ENCODE peak calls at places on chromosomes 13 and 19, in ten cellular contexts. One of them, this sample, is unnamed. For H3K9me3, the result is how much of the 10 kb centered on the place peaks cover.

GRCh38 chr13:25085125-25085742 is 10.7 kb upstream of the PABPC3 start:
- DNase-seq in GM12878: no peak
- DNase-seq in ovary: no peak
- DNase-seq in A549: peak
- DNase-seq in H1: no peak
- DNase-seq in upper lobe of left lung: no peak
- DNase-seq in stomach: peak
- DNase-seq in sigmoid colon: no peak
- DNase-seq in tibial nerve: no peak
- DNase-seq in K562: no peak
- DNase-seq in this sample: no peak

GRCh38 chr13:107025991-107026390 is 458.1 kb upstream of the ARGLU1 start:
- DNase-seq in A549: no peak
- DNase-seq in GM12878: no peak
- DNase-seq in H1: no peak
- DNase-seq in K562: no peak
- DNase-seq in sigmoid colon: no peak
- DNase-seq in upper lobe of left lung: peak
- DNase-seq in stomach: no peak
- DNase-seq in tibial nerve: no peak
- DNase-seq in ovary: no peak
- DNase-seq in this sample: no peak

GRCh38 chr19:11130824-11131455 is 24.6 kb downstream of the SPC24 start:
- DNase-seq in H1: no peak
- DNase-seq in upper lobe of left lung: peak
- DNase-seq in A549: peak
- DNase-seq in GM12878: no peak
- DNase-seq in tibial nerve: peak
- DNase-seq in ovary: peak
- DNase-seq in sigmoid colon: peak
- DNase-seq in stomach: peak
- DNase-seq in K562: peak
- DNase-seq in this sample: peak

GRCh38 chr13:96984061-96984508 is 10.2 kb downstream of the OXGR1 start:
- DNase-seq in stomach: peak
- DNase-seq in ovary: no peak
- DNase-seq in tibial nerve: no peak
- DNase-seq in upper lobe of left lung: peak
- DNase-seq in H1: no peak
- DNase-seq in GM12878: peak
- DNase-seq in K562: no peak
- DNase-seq in sigmoid colon: no peak
- DNase-seq in A549: no peak
- DNase-seq in this sample: no peak

GRCh38 chr13:51034906-51035305 is 76.2 kb downstream of the C13orf42 start:
- DNase-seq in K562: no peak
- DNase-seq in A549: no peak
- DNase-seq in GM12878: no peak
- DNase-seq in upper lobe of left lung: no peak
- DNase-seq in sigmoid colon: no peak
- DNase-seq in stomach: no peak
- DNase-seq in ovary: no peak
- DNase-seq in H1: no peak
- DNase-seq in tibial nerve: no peak
- DNase-seq in this sample: no peak

GRCh38 chr19:46896076-46896794 is 35.4 kb downstream of the ARHGAP35 start:
- DNase-seq in GM12878: no peak
- DNase-seq in ovary: no peak
- DNase-seq in tibial nerve: no peak
- DNase-seq in K562: no peak
- DNase-seq in sigmoid colon: no peak
- DNase-seq in A549: no peak
- DNase-seq in stomach: no peak
- DNase-seq in H1: no peak
- DNase-seq in upper lobe of left lung: peak
- DNase-seq in this sample: peak

GRCh38 chr19:12875086-12875485 is 6.2 kb downstream of the DNASE2 start:
- DNase-seq in A549: no peak
- DNase-seq in stomach: no peak
- DNase-seq in sigmoid colon: no peak
- DNase-seq in GM12878: no peak
- DNase-seq in upper lobe of left lung: no peak
- DNase-seq in K562: no peak
- DNase-seq in tibial nerve: no peak
- DNase-seq in H1: no peak
- DNase-seq in ovary: no peak
- DNase-seq in this sample: no peak

GRCh38 chr19:15300533-15301194 is 31.7 kb downstream of the BRD4 start:
- DNase-seq in upper lobe of left lung: no peak
- DNase-seq in sigmoid colon: no peak
- DNase-seq in A549: no peak
- DNase-seq in H1: no peak
- DNase-seq in GM12878: no peak
- DNase-seq in K562: no peak
- DNase-seq in tibial nerve: no peak
- DNase-seq in ovary: no peak
- DNase-seq in stomach: no peak
- DNase-seq in this sample: no peak

GRCh38 chr19:46068345-46069258 is 27.8 kb upstream of the IGFL4 start:
- DNase-seq in ovary: no peak
- DNase-seq in K562: no peak
- DNase-seq in sigmoid colon: no peak
- DNase-seq in A549: peak
- DNase-seq in stomach: no peak
- DNase-seq in H1: no peak
- DNase-seq in GM12878: no peak
- DNase-seq in upper lobe of left lung: no peak
- DNase-seq in tibial nerve: no peak
- DNase-seq in this sample: no peak

GRCh38 chr13:113608246-113608635 is 23.7 kb downstream of the TFDP1 start:
- DNase-seq in sigmoid colon: no peak
- DNase-seq in upper lobe of left lung: no peak
- DNase-seq in GM12878: no peak
- DNase-seq in A549: no peak
- DNase-seq in H1: no peak
- DNase-seq in stomach: no peak
- DNase-seq in K562: no peak
- DNase-seq in ovary: no peak
- DNase-seq in tibial nerve: no peak
- DNase-seq in this sample: no peak

GRCh38 chr13:63517376-63517775 is 2101.7 kb upstream of the PCDH20 start:
- DNase-seq in stomach: no peak
- DNase-seq in H1: no peak
- DNase-seq in K562: no peak
- DNase-seq in sigmoid colon: no peak
- DNase-seq in upper lobe of left lung: no peak
- DNase-seq in ovary: no peak
- DNase-seq in GM12878: no peak
- DNase-seq in A549: no peak
- DNase-seq in tibial nerve: no peak
- DNase-seq in this sample: no peak

GRCh38 chr13:24617394-24618218 is 62.6 kb upstream of the ATP12A start:
- DNase-seq in A549: no peak
- DNase-seq in K562: no peak
- DNase-seq in upper lobe of left lung: no peak
- DNase-seq in H1: no peak
- DNase-seq in ovary: no peak
- DNase-seq in sigmoid colon: no peak
- DNase-seq in GM12878: no peak
- DNase-seq in tibial nerve: no peak
- DNase-seq in stomach: no peak
- DNase-seq in this sample: no peak

GRCh38 chr13:113110048-113110851 is 4.7 kb downstream of the F7 start:
- DNase-seq in ovary: no peak
- DNase-seq in K562: no peak
- DNase-seq in A549: no peak
- DNase-seq in H1: no peak
- DNase-seq in stomach: no peak
- DNase-seq in upper lobe of left lung: no peak
- DNase-seq in tibial nerve: no peak
- DNase-seq in sigmoid colon: peak
- DNase-seq in GM12878: no peak
- DNase-seq in this sample: peak

GRCh38 chr13:111335263-111335662 is 14.8 kb downstream of the TEX29 start:
- DNase-seq in GM12878: no peak
- DNase-seq in sigmoid colon: no peak
- DNase-seq in H1: no peak
- DNase-seq in stomach: no peak
- DNase-seq in A549: no peak
- DNase-seq in upper lobe of left lung: no peak
- DNase-seq in ovary: no peak
- DNase-seq in K562: no peak
- DNase-seq in tibial nerve: no peak
- DNase-seq in this sample: no peak

GRCh38 chr13:102825921-102826706 is 19.7 kb upstream of the ERCC5 start:
- DNase-seq in GM12878: no peak
- DNase-seq in sigmoid colon: no peak
- DNase-seq in tibial nerve: no peak
- DNase-seq in ovary: no peak
- DNase-seq in stomach: no peak
- DNase-seq in H1: no peak
- DNase-seq in A549: no peak
- DNase-seq in upper lobe of left lung: no peak
- DNase-seq in K562: no peak
- DNase-seq in this sample: no peak
- TF ChIP-seq EP300 in GM12878: no peak
- TF ChIP-seq EP300 in sigmoid colon: no peak
- TF ChIP-seq EP300 in tibial nerve: no peak
- TF ChIP-seq EP300 in ovary: no peak
- TF ChIP-seq EP300 in stomach: no peak
- TF ChIP-seq EP300 in H1: no peak
- TF ChIP-seq EP300 in A549: no peak
- TF ChIP-seq EP300 in upper lobe of left lung: no peak
- TF ChIP-seq EP300 in K562: no peak
- TF ChIP-seq EP300 in this sample: no peak

DNA sequence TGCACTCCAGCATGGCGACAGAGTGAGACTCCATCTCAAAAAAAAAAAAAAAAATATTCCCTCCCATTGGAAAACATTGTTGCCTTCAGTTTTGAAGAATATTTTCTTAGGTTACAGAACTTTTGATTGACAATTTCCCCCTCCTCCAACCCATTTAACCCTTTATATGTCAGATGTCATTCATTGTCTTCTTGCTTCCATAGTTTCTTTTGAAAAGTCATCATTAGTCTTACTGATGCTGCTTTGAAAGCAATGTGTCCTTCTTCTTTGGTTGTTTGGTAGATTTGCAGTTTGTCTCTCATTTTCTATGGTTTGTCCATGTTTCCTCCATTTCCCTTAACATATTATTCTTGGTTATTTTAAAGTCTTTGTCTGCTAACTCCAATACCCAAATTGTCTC is 25.4 kb downstream of the ZNF558 start:
- DNase-seq in GM12878: no peak
- DNase-seq in sigmoid colon: no peak
- DNase-seq in ovary: no peak
- DNase-seq in stomach: no peak
- DNase-seq in A549: no peak
- DNase-seq in tibial nerve: no peak
- DNase-seq in upper lobe of left lung: no peak
- DNase-seq in K562: no peak
- DNase-seq in H1: no peak
- DNase-seq in this sample: no peak
- H3K9me3 ChIP-seq in GM12878: under half
- H3K9me3 ChIP-seq in sigmoid colon: half or more
- H3K9me3 ChIP-seq in ovary: half or more
- H3K9me3 ChIP-seq in stomach: half or more
- H3K9me3 ChIP-seq in A549: half or more
- H3K9me3 ChIP-seq in tibial nerve: under half
- H3K9me3 ChIP-seq in upper lobe of left lung: half or more
- H3K9me3 ChIP-seq in K562: under half
- H3K9me3 ChIP-seq in H1: half or more
- H3K9me3 ChIP-seq in this sample: half or more

DNA sequence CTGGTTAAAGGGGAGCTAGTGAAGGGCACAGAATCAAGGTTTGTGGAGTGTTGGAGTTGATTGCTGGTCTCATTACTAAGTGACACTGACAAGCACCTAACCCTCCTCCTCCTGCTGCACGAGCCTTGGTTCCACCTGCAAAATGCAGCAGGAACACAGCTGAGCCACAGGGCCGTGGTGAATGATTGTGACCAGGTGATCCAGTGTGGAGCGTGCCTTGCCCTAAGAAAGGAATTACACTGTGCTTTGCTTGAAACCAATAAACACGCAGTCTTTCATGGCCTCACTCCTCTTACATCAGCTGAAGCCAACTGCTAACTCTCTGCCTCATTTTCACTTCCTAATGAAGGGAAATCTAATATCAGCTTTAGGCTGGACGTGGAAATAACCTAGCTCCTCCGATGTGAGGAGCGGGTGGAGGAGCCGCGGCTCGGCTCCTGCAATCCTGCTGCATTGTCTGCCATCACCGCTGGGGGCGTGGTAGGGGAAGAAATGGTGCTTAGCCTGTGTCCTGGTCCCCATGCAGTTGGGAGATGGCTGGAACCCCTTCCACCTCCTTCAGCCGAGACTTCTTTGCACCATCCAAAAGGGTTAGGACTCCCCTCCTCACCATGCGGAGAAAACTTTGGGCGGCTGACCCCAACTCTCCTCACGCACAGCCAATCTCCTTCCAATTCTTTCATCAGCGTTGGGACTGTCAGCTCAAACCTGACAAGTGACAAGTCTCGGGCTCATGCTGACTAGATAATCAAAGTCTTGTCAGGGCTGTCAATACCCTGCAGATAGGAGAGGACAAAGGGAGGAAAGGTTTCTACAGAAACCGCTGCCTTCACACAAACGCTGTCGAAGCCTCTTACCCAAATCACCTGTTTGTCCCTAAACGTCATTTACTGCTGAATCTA is 427.9 kb downstream of the ZNF536 start:
- DNase-seq in stomach: peak
- DNase-seq in H1: peak
- DNase-seq in GM12878: no peak
- DNase-seq in tibial nerve: no peak
- DNase-seq in upper lobe of left lung: peak
- DNase-seq in K562: peak
- DNase-seq in sigmoid colon: no peak
- DNase-seq in ovary: peak
- DNase-seq in A549: peak
- DNase-seq in this sample: no peak
- TF ChIP-seq EP300 in stomach: no peak
- TF ChIP-seq EP300 in H1: no peak
- TF ChIP-seq EP300 in GM12878: no peak
- TF ChIP-seq EP300 in tibial nerve: no peak
- TF ChIP-seq EP300 in upper lobe of left lung: no peak
- TF ChIP-seq EP300 in K562: no peak
- TF ChIP-seq EP300 in sigmoid colon: no peak
- TF ChIP-seq EP300 in ovary: no peak
- TF ChIP-seq EP300 in A549: no peak
- TF ChIP-seq EP300 in this sample: no peak

DNA sequence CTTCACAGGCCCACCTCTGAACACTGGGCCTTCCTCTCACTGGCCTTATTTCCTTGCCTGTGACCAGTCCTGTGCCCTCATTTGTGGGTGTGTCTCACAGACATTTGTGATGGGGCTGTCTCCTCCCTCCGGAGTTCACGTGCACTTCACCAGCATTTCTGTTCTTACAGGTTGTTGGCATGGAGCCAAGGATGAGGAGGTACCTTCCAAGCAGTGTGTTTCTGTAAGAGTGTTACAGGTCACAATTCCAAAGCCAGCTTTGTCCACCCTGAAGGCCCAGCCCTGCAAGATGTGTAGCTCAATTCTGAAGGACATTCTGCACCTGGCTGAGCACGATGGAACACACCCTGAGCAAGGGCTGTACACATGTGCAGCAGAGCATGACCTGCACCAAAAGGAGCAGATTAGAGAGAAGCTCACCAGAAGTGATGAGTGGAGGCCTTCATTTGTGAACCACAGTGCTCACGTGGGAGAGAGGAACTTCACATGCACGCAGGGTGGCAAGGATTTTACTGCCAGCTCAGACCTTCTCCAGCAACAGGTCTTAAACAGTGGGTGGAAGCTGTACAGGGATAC is 8.1 kb downstream of the ZNF749 start:
- DNase-seq in ovary: no peak
- DNase-seq in stomach: no peak
- DNase-seq in A549: no peak
- DNase-seq in tibial nerve: no peak
- DNase-seq in sigmoid colon: no peak
- DNase-seq in upper lobe of left lung: no peak
- DNase-seq in H1: no peak
- DNase-seq in GM12878: no peak
- DNase-seq in K562: no peak
- DNase-seq in this sample: no peak
- H3K9me3 ChIP-seq in ovary: half or more
- H3K9me3 ChIP-seq in stomach: half or more
- H3K9me3 ChIP-seq in A549: half or more
- H3K9me3 ChIP-seq in tibial nerve: under half
- H3K9me3 ChIP-seq in sigmoid colon: under half
- H3K9me3 ChIP-seq in upper lobe of left lung: under half
- H3K9me3 ChIP-seq in H1: under half
- H3K9me3 ChIP-seq in GM12878: under half
- H3K9me3 ChIP-seq in K562: under half
- H3K9me3 ChIP-seq in this sample: under half

This sample was measured in suprapubic skin.